ENCODE peak calls at places on chromosomes 6 and 20, in six cellular contexts. One of them, this sample, is unnamed.

GRCh38 chr20:34096699-34097420 is 15.2 kb downstream of the EIF2S2 start:
- DNase-seq in endothelial cell: no peak
- DNase-seq in GM20000: no peak
- DNase-seq in cardiac muscle cell: no peak
- DNase-seq in H9: no peak
- DNase-seq in brain microvascular endothelial cell: no peak
- DNase-seq in this sample: no peak

GRCh38 chr6:15527838-15528617 is 134.8 kb downstream of the DTNBP1 start:
- DNase-seq in brain microvascular endothelial cell: no peak
- DNase-seq in cardiac muscle cell: no peak
- DNase-seq in H9: peak; percentile 17
- DNase-seq in GM20000: no peak
- DNase-seq in endothelial cell: no peak
- DNase-seq in this sample: no peak

GRCh38 chr6:122008105-122009100 is 391.0 kb upstream of the HSF2 start:
- DNase-seq in brain microvascular endothelial cell: peak; percentile 48
- DNase-seq in H9: no peak
- DNase-seq in GM20000: no peak
- DNase-seq in endothelial cell: no peak
- DNase-seq in cardiac muscle cell: peak; percentile 54
- DNase-seq in this sample: no peak

GRCh38 chr20:1998715-1999114 is 4.9 kb upstream of the PDYN start:
- DNase-seq in cardiac muscle cell: no peak
- DNase-seq in H9: no peak
- DNase-seq in brain microvascular endothelial cell: no peak
- DNase-seq in endothelial cell: no peak
- DNase-seq in GM20000: no peak
- DNase-seq in this sample: no peak

GRCh38 chr6:41723178-41723935 is 12.1 kb downstream of the TFEB start:
- DNase-seq in GM20000: peak; percentile 83
- DNase-seq in brain microvascular endothelial cell: peak; percentile 93
- DNase-seq in H9: peak; percentile 53
- DNase-seq in endothelial cell: no peak
- DNase-seq in cardiac muscle cell: peak; percentile 95
- DNase-seq in this sample: peak; percentile 76

GRCh38 chr6:122184260-122184934 is 215.1 kb upstream of the HSF2 start:
- DNase-seq in H9: no peak
- DNase-seq in endothelial cell: no peak
- DNase-seq in cardiac muscle cell: peak; percentile 46
- DNase-seq in GM20000: no peak
- DNase-seq in brain microvascular endothelial cell: no peak
- DNase-seq in this sample: no peak

GRCh38 chr6:74256387-74257180 is 560.6 kb downstream of the CD109 start:
- DNase-seq in cardiac muscle cell: no peak
- DNase-seq in endothelial cell: no peak
- DNase-seq in GM20000: no peak
- DNase-seq in brain microvascular endothelial cell: no peak
- DNase-seq in H9: no peak
- DNase-seq in this sample: no peak

GRCh38 chr6:143060806-143061596 is at the start of gene AIG1:
- DNase-seq in endothelial cell: peak; percentile 6
- DNase-seq in brain microvascular endothelial cell: peak; percentile 33
- DNase-seq in cardiac muscle cell: no peak
- DNase-seq in H9: peak; percentile 69
- DNase-seq in GM20000: peak; percentile 25
- DNase-seq in this sample: no peak

GRCh38 chr6:90194371-90194841 is 102.2 kb downstream of the BACH2 start:
- DNase-seq in H9: no peak
- DNase-seq in GM20000: no peak
- DNase-seq in brain microvascular endothelial cell: peak; percentile 86
- DNase-seq in endothelial cell: no peak
- DNase-seq in cardiac muscle cell: no peak
- DNase-seq in this sample: no peak

GRCh38 chr20:61925555-61926252 is 140.0 kb downstream of the TAF4 start:
- DNase-seq in H9: no peak
- DNase-seq in endothelial cell: no peak
- DNase-seq in brain microvascular endothelial cell: peak; percentile 79
- DNase-seq in cardiac muscle cell: peak; percentile 55
- DNase-seq in GM20000: no peak
- DNase-seq in this sample: no peak

GRCh38 chr6:138001750-138002349 is 105.4 kb downstream of the PERP start:
- DNase-seq in GM20000: peak; percentile 56
- DNase-seq in endothelial cell: peak; percentile 52
- DNase-seq in brain microvascular endothelial cell: peak; percentile 58
- DNase-seq in H9: no peak
- DNase-seq in cardiac muscle cell: peak; percentile 64
- DNase-seq in this sample: no peak

GRCh38 chr6:15027472-15027871 is 218.4 kb upstream of the JARID2 start:
- DNase-seq in GM20000: no peak
- DNase-seq in endothelial cell: no peak
- DNase-seq in brain microvascular endothelial cell: no peak
- DNase-seq in cardiac muscle cell: no peak
- DNase-seq in H9: no peak
- DNase-seq in this sample: no peak

GRCh38 chr6:39102024-39102820 is 12.8 kb downstream of the SAYSD1 start:
- DNase-seq in brain microvascular endothelial cell: peak; percentile 40
- DNase-seq in GM20000: peak; percentile 49
- DNase-seq in H9: peak; percentile 79
- DNase-seq in cardiac muscle cell: peak; percentile 87
- DNase-seq in endothelial cell: peak; percentile 70
- DNase-seq in this sample: no peak

GRCh38 chr20:60046011-60046413 is 87.8 kb downstream of the CDH26 start:
- DNase-seq in endothelial cell: no peak
- DNase-seq in H9: no peak
- DNase-seq in cardiac muscle cell: no peak
- DNase-seq in GM20000: no peak
- DNase-seq in brain microvascular endothelial cell: no peak
- DNase-seq in this sample: no peak

GRCh38 chr20:47353697-47354387 is 2.7 kb downstream of the ZMYND8 start:
- DNase-seq in endothelial cell: no peak
- DNase-seq in brain microvascular endothelial cell: no peak
- DNase-seq in H9: no peak
- DNase-seq in cardiac muscle cell: peak; percentile 88
- DNase-seq in GM20000: no peak
- DNase-seq in this sample: no peak

GRCh38 chr6:154815938-154816820 is 83.0 kb downstream of the SCAF8 start:
- DNase-seq in H9: no peak
- DNase-seq in cardiac muscle cell: peak; percentile 20
- DNase-seq in GM20000: no peak
- DNase-seq in brain microvascular endothelial cell: peak; percentile 25
- DNase-seq in endothelial cell: no peak
- DNase-seq in this sample: no peak

GRCh38 chr20:61874421-61875068 is 191.1 kb downstream of the TAF4 start:
- DNase-seq in brain microvascular endothelial cell: no peak
- DNase-seq in H9: peak; percentile 83
- DNase-seq in cardiac muscle cell: no peak
- DNase-seq in endothelial cell: peak; percentile 39
- DNase-seq in GM20000: no peak
- DNase-seq in this sample: no peak

GRCh38 chr6:82624251-82624650 is 260.6 kb downstream of the TPBG start:
- DNase-seq in cardiac muscle cell: no peak
- DNase-seq in GM20000: no peak
- DNase-seq in brain microvascular endothelial cell: no peak
- DNase-seq in endothelial cell: no peak
- DNase-seq in H9: peak; percentile 32
- DNase-seq in this sample: no peak

GRCh38 chr6:44268095-44268628 is 2.1 kb upstream of the TMEM151B start:
- DNase-seq in H9: peak; percentile 86
- DNase-seq in GM20000: peak; percentile 80
- DNase-seq in brain microvascular endothelial cell: peak; percentile 29
- DNase-seq in endothelial cell: peak; percentile 73
- DNase-seq in cardiac muscle cell: peak; percentile 53
- DNase-seq in this sample: no peak

GRCh38 chr6:27062755-27063154 is 184.7 kb upstream of the PRSS16 start:
- DNase-seq in GM20000: no peak
- DNase-seq in brain microvascular endothelial cell: no peak
- DNase-seq in cardiac muscle cell: no peak
- DNase-seq in endothelial cell: no peak
- DNase-seq in H9: no peak
- DNase-seq in this sample: no peak

GRCh38 chr20:36105731-36106226 is 48.8 kb upstream of the EPB41L1 start:
- DNase-seq in cardiac muscle cell: no peak
- DNase-seq in H9: no peak
- DNase-seq in brain microvascular endothelial cell: no peak
- DNase-seq in endothelial cell: no peak
- DNase-seq in GM20000: no peak
- DNase-seq in this sample: no peak

GRCh38 chr20:51528263-51529026 is 14.1 kb downstream of the NFATC2 start:
- DNase-seq in H9: no peak
- DNase-seq in brain microvascular endothelial cell: no peak
- DNase-seq in endothelial cell: no peak
- DNase-seq in cardiac muscle cell: no peak
- DNase-seq in GM20000: no peak
- DNase-seq in this sample: no peak

GRCh38 chr6:100257661-100258395 is 206.9 kb downstream of the SIM1 start:
- DNase-seq in H9: no peak
- DNase-seq in endothelial cell: no peak
- DNase-seq in brain microvascular endothelial cell: peak; percentile 82
- DNase-seq in cardiac muscle cell: peak; percentile 81
- DNase-seq in GM20000: peak; percentile 28
- DNase-seq in this sample: no peak
- TF ChIP-seq CTCF in H9: peak; percentile 39
- TF ChIP-seq CTCF in endothelial cell: no peak
- TF ChIP-seq CTCF in brain microvascular endothelial cell: peak; percentile 17
- TF ChIP-seq CTCF in cardiac muscle cell: peak; percentile 26
- TF ChIP-seq CTCF in GM20000: no peak
- TF ChIP-seq CTCF in this sample: no peak

GRCh38 chr6:156942266-156942665 is 165.1 kb downstream of the ARID1B start:
- DNase-seq in GM20000: no peak
- DNase-seq in H9: peak; percentile 57
- DNase-seq in cardiac muscle cell: no peak
- DNase-seq in endothelial cell: no peak
- DNase-seq in brain microvascular endothelial cell: no peak
- DNase-seq in this sample: no peak

GRCh38 chr6:156946370-156946936 is 169.3 kb downstream of the ARID1B start:
- DNase-seq in H9: no peak
- DNase-seq in endothelial cell: no peak
- DNase-seq in cardiac muscle cell: no peak
- DNase-seq in GM20000: no peak
- DNase-seq in brain microvascular endothelial cell: no peak
- DNase-seq in this sample: no peak

GRCh38 chr6:156943816-156944215 is 166.6 kb downstream of the ARID1B start:
- DNase-seq in H9: no peak
- DNase-seq in endothelial cell: no peak
- DNase-seq in GM20000: no peak
- DNase-seq in cardiac muscle cell: no peak
- DNase-seq in brain microvascular endothelial cell: no peak
- DNase-seq in this sample: no peak

GRCh38 chr6:156944412-156944811 is 167.2 kb downstream of the ARID1B start:
- DNase-seq in brain microvascular endothelial cell: no peak
- DNase-seq in H9: no peak
- DNase-seq in GM20000: no peak
- DNase-seq in endothelial cell: no peak
- DNase-seq in cardiac muscle cell: no peak
- DNase-seq in this sample: no peak

GRCh38 chr6:156943167-156943566 is 166.0 kb downstream of the ARID1B start:
- DNase-seq in cardiac muscle cell: no peak
- DNase-seq in endothelial cell: no peak
- DNase-seq in H9: no peak
- DNase-seq in GM20000: no peak
- DNase-seq in brain microvascular endothelial cell: no peak
- DNase-seq in this sample: no peak
- TF ChIP-seq CTCF in cardiac muscle cell: no peak
- TF ChIP-seq CTCF in endothelial cell: no peak
- TF ChIP-seq CTCF in H9: no peak
- TF ChIP-seq CTCF in GM20000: no peak
- TF ChIP-seq CTCF in brain microvascular endothelial cell: peak; percentile 26
- TF ChIP-seq CTCF in this sample: no peak

DNA sequence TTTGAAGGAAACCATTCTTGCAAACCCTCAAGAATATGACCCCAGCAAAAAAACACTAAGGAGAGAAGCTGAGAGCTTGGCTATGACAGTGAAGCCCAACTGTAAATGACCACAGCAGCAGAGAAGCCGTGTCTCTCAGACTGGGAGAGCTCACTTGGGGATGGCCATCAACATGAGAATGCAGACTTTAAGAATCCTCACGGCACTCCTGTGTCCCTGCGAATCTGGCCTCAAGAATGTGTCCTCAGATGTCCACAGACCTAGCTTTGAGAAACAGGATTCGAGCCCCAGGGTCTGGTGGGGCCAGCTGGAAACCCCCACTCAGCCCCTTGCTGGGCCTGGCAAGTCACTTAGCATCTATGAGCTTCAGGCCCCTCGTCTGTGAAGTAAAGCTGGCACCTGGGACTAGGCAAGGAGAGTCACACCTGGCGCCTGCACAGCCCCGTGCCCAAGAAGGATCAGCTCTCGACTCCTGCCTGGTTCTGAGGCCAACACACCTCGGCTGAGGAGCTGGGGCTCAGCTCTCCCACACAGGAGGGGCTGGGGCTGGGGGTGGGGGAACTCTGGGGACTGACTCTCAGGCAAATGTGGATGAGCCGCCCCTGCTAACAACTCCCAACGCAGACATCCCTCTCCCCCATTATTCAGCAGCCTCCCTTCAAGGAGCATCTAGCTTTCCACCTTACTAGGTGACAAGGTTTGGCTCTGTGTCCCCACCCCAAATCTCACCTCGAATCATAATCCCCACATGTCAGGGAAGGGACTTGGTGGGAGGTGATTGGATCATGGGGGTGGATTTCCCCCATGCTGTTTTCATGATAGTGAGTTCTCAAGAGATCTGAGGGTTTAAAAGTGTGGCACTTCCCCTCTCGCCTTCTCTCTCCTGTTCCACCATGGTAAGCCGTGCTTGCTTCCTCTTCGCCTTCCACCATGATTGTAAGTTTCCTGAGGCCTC is 97.7 kb downstream of the GRM4 start:
- DNase-seq in H9: no peak
- DNase-seq in GM20000: no peak
- DNase-seq in brain microvascular endothelial cell: no peak
- DNase-seq in cardiac muscle cell: no peak
- DNase-seq in endothelial cell: no peak
- DNase-seq in this sample: no peak
- TF ChIP-seq CTCF in H9: no peak
- TF ChIP-seq CTCF in GM20000: no peak
- TF ChIP-seq CTCF in brain microvascular endothelial cell: no peak
- TF ChIP-seq CTCF in cardiac muscle cell: no peak
- TF ChIP-seq CTCF in endothelial cell: no peak
- TF ChIP-seq CTCF in this sample: no peak

DNA sequence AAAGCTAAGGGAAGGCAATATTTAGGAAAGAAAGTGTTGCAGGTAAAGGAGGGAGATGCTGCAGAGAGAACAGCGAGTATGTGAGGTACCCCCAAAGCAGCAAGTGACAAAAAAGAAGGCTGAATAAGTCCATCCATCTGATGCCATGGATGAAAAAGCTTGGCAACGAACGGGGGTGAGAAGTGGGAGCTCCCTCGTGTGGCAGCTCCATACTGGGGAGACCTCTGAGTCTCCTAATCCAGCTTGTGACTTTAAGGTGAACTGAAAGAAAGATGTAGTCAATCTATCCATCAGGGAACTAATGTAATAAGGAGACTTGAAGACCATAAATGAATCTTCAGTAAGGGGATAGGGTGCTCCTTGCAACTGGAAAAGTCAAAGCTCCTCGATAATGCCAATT is 156.6 kb downstream of the OTOR start:
- DNase-seq in H9: no peak
- DNase-seq in endothelial cell: no peak
- DNase-seq in cardiac muscle cell: no peak
- DNase-seq in GM20000: no peak
- DNase-seq in brain microvascular endothelial cell: no peak
- DNase-seq in this sample: no peak
- TF ChIP-seq CTCF in H9: peak; percentile 46
- TF ChIP-seq CTCF in endothelial cell: no peak
- TF ChIP-seq CTCF in cardiac muscle cell: no peak
- TF ChIP-seq CTCF in GM20000: no peak
- TF ChIP-seq CTCF in brain microvascular endothelial cell: peak; percentile 32
- TF ChIP-seq CTCF in this sample: no peak

This sample was measured in activated B cell treated with CpG ODN at 0.5 μM for 24 hours.